ENCODE peak calls at places on chromosomes 11 and 22, in eight cellular contexts. One of them, this sample, is unnamed.

GRCh38 chr11:46564459-46564858 is 29.4 kb downstream of the AMBRA1 start:
- DNase-seq in heart right ventricle: no peak
- DNase-seq in tibial nerve: no peak
- DNase-seq in fibroblast of the aortic adventitia: peak; percentile 49
- DNase-seq in lower lobe of right lung: no peak
- DNase-seq in endothelial cell: no peak
- DNase-seq in right lobe of liver: no peak
- DNase-seq in GM20000: no peak
- DNase-seq in this sample: no peak

GRCh38 chr11:2775083-2775625 is 75.4 kb upstream of the KCNQ1OT1 start:
- DNase-seq in heart right ventricle: peak; percentile 1
- DNase-seq in endothelial cell: peak; percentile 2
- DNase-seq in right lobe of liver: peak; percentile 54
- DNase-seq in fibroblast of the aortic adventitia: no peak
- DNase-seq in tibial nerve: peak; percentile 6
- DNase-seq in GM20000: no peak
- DNase-seq in lower lobe of right lung: peak; percentile 32
- DNase-seq in this sample: no peak

GRCh38 chr11:16191212-16191851 is 165.0 kb downstream of the SOX6 start:
- DNase-seq in GM20000: peak; percentile 6
- DNase-seq in endothelial cell: no peak
- DNase-seq in lower lobe of right lung: no peak
- DNase-seq in right lobe of liver: no peak
- DNase-seq in heart right ventricle: no peak
- DNase-seq in tibial nerve: no peak
- DNase-seq in fibroblast of the aortic adventitia: no peak
- DNase-seq in this sample: no peak

GRCh38 chr22:45906946-45907345 is 70.0 kb downstream of the WNT7B start:
- DNase-seq in GM20000: no peak
- DNase-seq in endothelial cell: no peak
- DNase-seq in right lobe of liver: no peak
- DNase-seq in tibial nerve: no peak
- DNase-seq in fibroblast of the aortic adventitia: no peak
- DNase-seq in lower lobe of right lung: no peak
- DNase-seq in heart right ventricle: no peak
- DNase-seq in this sample: no peak

GRCh38 chr22:50443801-50444625 is 30.8 kb downstream of the SBF1 start:
- DNase-seq in fibroblast of the aortic adventitia: no peak
- DNase-seq in heart right ventricle: no peak
- DNase-seq in lower lobe of right lung: no peak
- DNase-seq in right lobe of liver: no peak
- DNase-seq in tibial nerve: no peak
- DNase-seq in GM20000: no peak
- DNase-seq in endothelial cell: no peak
- DNase-seq in this sample: no peak

GRCh38 chr22:32844251-32844650 is 42.7 kb downstream of the TIMP3 start:
- DNase-seq in endothelial cell: no peak
- DNase-seq in heart right ventricle: no peak
- DNase-seq in tibial nerve: no peak
- DNase-seq in lower lobe of right lung: no peak
- DNase-seq in fibroblast of the aortic adventitia: no peak
- DNase-seq in right lobe of liver: no peak
- DNase-seq in GM20000: no peak
- DNase-seq in this sample: no peak

GRCh38 chr11:111521132-111521531 is 6.6 kb downstream of the HOATZ start:
- DNase-seq in endothelial cell: no peak
- DNase-seq in lower lobe of right lung: no peak
- DNase-seq in right lobe of liver: no peak
- DNase-seq in tibial nerve: no peak
- DNase-seq in heart right ventricle: no peak
- DNase-seq in fibroblast of the aortic adventitia: peak; percentile 31
- DNase-seq in GM20000: no peak
- DNase-seq in this sample: no peak

GRCh38 chr11:119684361-119685072 is 44.5 kb downstream of the NECTIN1 start:
- DNase-seq in heart right ventricle: no peak
- DNase-seq in fibroblast of the aortic adventitia: peak; percentile 45
- DNase-seq in endothelial cell: peak; percentile 46
- DNase-seq in GM20000: peak; percentile 50
- DNase-seq in right lobe of liver: no peak
- DNase-seq in lower lobe of right lung: no peak
- DNase-seq in tibial nerve: no peak
- DNase-seq in this sample: no peak

GRCh38 chr22:43465291-43466015 is 53.6 kb downstream of the MPPED1 start:
- DNase-seq in heart right ventricle: no peak
- DNase-seq in endothelial cell: no peak
- DNase-seq in GM20000: no peak
- DNase-seq in right lobe of liver: no peak
- DNase-seq in tibial nerve: no peak
- DNase-seq in fibroblast of the aortic adventitia: no peak
- DNase-seq in lower lobe of right lung: no peak
- DNase-seq in this sample: no peak

GRCh38 chr22:32326647-32327046 is 31.0 kb upstream of the RFPL3 start:
- DNase-seq in right lobe of liver: no peak
- DNase-seq in GM20000: no peak
- DNase-seq in lower lobe of right lung: no peak
- DNase-seq in tibial nerve: no peak
- DNase-seq in endothelial cell: no peak
- DNase-seq in heart right ventricle: no peak
- DNase-seq in fibroblast of the aortic adventitia: no peak
- DNase-seq in this sample: no peak

GRCh38 chr11:95556342-95557151 is 233.0 kb downstream of the FAM76B start:
- DNase-seq in right lobe of liver: no peak
- DNase-seq in fibroblast of the aortic adventitia: peak; percentile 82
- DNase-seq in tibial nerve: no peak
- DNase-seq in endothelial cell: no peak
- DNase-seq in lower lobe of right lung: no peak
- DNase-seq in heart right ventricle: no peak
- DNase-seq in GM20000: peak; percentile 32
- DNase-seq in this sample: peak; percentile 70

GRCh38 chr11:61429346-61429690 is 457 bp downstream of the CPSF7 start:
- DNase-seq in GM20000: peak; percentile 86
- DNase-seq in right lobe of liver: no peak
- DNase-seq in endothelial cell: peak; percentile 90
- DNase-seq in lower lobe of right lung: no peak
- DNase-seq in heart right ventricle: peak; percentile 56
- DNase-seq in fibroblast of the aortic adventitia: peak; percentile 52
- DNase-seq in tibial nerve: no peak
- DNase-seq in this sample: peak; percentile 22

GRCh38 chr11:57779275-57779674 is 17.7 kb downstream of the CTNND1 start:
- DNase-seq in fibroblast of the aortic adventitia: peak; percentile 78
- DNase-seq in heart right ventricle: peak; percentile 41
- DNase-seq in endothelial cell: no peak
- DNase-seq in right lobe of liver: no peak
- DNase-seq in GM20000: no peak
- DNase-seq in tibial nerve: no peak
- DNase-seq in lower lobe of right lung: no peak
- DNase-seq in this sample: peak; percentile 30

GRCh38 chr11:126268708-126269579 is at the start of the genes FOXRED1 and SRPRA:
- DNase-seq in fibroblast of the aortic adventitia: peak; percentile 98
- DNase-seq in endothelial cell: peak; percentile 100
- DNase-seq in heart right ventricle: peak; percentile 100
- DNase-seq in right lobe of liver: peak; percentile 100
- DNase-seq in tibial nerve: peak; percentile 99
- DNase-seq in GM20000: peak; percentile 99
- DNase-seq in lower lobe of right lung: peak; percentile 100
- DNase-seq in this sample: peak; percentile 97

GRCh38 chr11:126150256-126150655 is 61.2 kb downstream of the RPUSD4 start:
- DNase-seq in lower lobe of right lung: no peak
- DNase-seq in right lobe of liver: peak; percentile 22
- DNase-seq in heart right ventricle: no peak
- DNase-seq in fibroblast of the aortic adventitia: no peak
- DNase-seq in tibial nerve: no peak
- DNase-seq in endothelial cell: no peak
- DNase-seq in GM20000: no peak
- DNase-seq in this sample: no peak

GRCh38 chr22:39656495-39657490 is 86.2 kb downstream of the CACNA1I start:
- DNase-seq in right lobe of liver: no peak
- DNase-seq in GM20000: no peak
- DNase-seq in lower lobe of right lung: no peak
- DNase-seq in fibroblast of the aortic adventitia: no peak
- DNase-seq in tibial nerve: no peak
- DNase-seq in heart right ventricle: no peak
- DNase-seq in endothelial cell: no peak
- DNase-seq in this sample: no peak

GRCh38 chr11:15810079-15810478 is 546.3 kb downstream of the SOX6 start:
- DNase-seq in right lobe of liver: no peak
- DNase-seq in endothelial cell: no peak
- DNase-seq in lower lobe of right lung: no peak
- DNase-seq in heart right ventricle: no peak
- DNase-seq in fibroblast of the aortic adventitia: no peak
- DNase-seq in GM20000: no peak
- DNase-seq in tibial nerve: no peak
- DNase-seq in this sample: no peak

GRCh38 chr11:76701701-76702100 is 31.2 kb upstream of the LRRC32 start:
- DNase-seq in tibial nerve: no peak
- DNase-seq in right lobe of liver: no peak
- DNase-seq in lower lobe of right lung: no peak
- DNase-seq in endothelial cell: no peak
- DNase-seq in heart right ventricle: no peak
- DNase-seq in GM20000: no peak
- DNase-seq in fibroblast of the aortic adventitia: peak; percentile 59
- DNase-seq in this sample: peak; percentile 10

GRCh38 chr11:128607819-128608218 is 20.5 kb upstream of the ETS1 start:
- DNase-seq in lower lobe of right lung: no peak
- DNase-seq in fibroblast of the aortic adventitia: no peak
- DNase-seq in right lobe of liver: no peak
- DNase-seq in GM20000: no peak
- DNase-seq in heart right ventricle: no peak
- DNase-seq in tibial nerve: no peak
- DNase-seq in endothelial cell: no peak
- DNase-seq in this sample: no peak

GRCh38 chr22:34429314-34429713 is 509.0 kb upstream of the LARGE1 start:
- DNase-seq in right lobe of liver: no peak
- DNase-seq in lower lobe of right lung: no peak
- DNase-seq in heart right ventricle: no peak
- DNase-seq in GM20000: no peak
- DNase-seq in tibial nerve: no peak
- DNase-seq in endothelial cell: no peak
- DNase-seq in fibroblast of the aortic adventitia: no peak
- DNase-seq in this sample: no peak

GRCh38 chr11:105811242-105811641 is 201.4 kb downstream of the GRIA4 start:
- DNase-seq in right lobe of liver: no peak
- DNase-seq in endothelial cell: no peak
- DNase-seq in lower lobe of right lung: no peak
- DNase-seq in heart right ventricle: no peak
- DNase-seq in fibroblast of the aortic adventitia: no peak
- DNase-seq in GM20000: no peak
- DNase-seq in tibial nerve: no peak
- DNase-seq in this sample: no peak

GRCh38 chr11:72002841-72003775 is 4.4 kb downstream of the IL18BP start:
- DNase-seq in GM20000: no peak
- DNase-seq in endothelial cell: no peak
- DNase-seq in fibroblast of the aortic adventitia: no peak
- DNase-seq in right lobe of liver: no peak
- DNase-seq in lower lobe of right lung: no peak
- DNase-seq in heart right ventricle: no peak
- DNase-seq in tibial nerve: no peak
- DNase-seq in this sample: no peak

GRCh38 chr22:23023294-23023693 is 47.0 kb upstream of the GNAZ start:
- DNase-seq in tibial nerve: no peak
- DNase-seq in fibroblast of the aortic adventitia: no peak
- DNase-seq in heart right ventricle: no peak
- DNase-seq in lower lobe of right lung: no peak
- DNase-seq in endothelial cell: no peak
- DNase-seq in right lobe of liver: no peak
- DNase-seq in GM20000: no peak
- DNase-seq in this sample: no peak

GRCh38 chr11:123904932-123905331 is 3.0 kb downstream of the OR8D4 start:
- DNase-seq in tibial nerve: no peak
- DNase-seq in right lobe of liver: no peak
- DNase-seq in endothelial cell: no peak
- DNase-seq in lower lobe of right lung: no peak
- DNase-seq in fibroblast of the aortic adventitia: no peak
- DNase-seq in GM20000: no peak
- DNase-seq in heart right ventricle: no peak
- DNase-seq in this sample: no peak
- TF ChIP-seq CTCF in tibial nerve: no peak
- TF ChIP-seq CTCF in right lobe of liver: no peak
- TF ChIP-seq CTCF in endothelial cell: no peak
- TF ChIP-seq CTCF in lower lobe of right lung: no peak
- TF ChIP-seq CTCF in fibroblast of the aortic adventitia: no peak
- TF ChIP-seq CTCF in GM20000: no peak
- TF ChIP-seq CTCF in heart right ventricle: no peak
- TF ChIP-seq CTCF in this sample: no peak

GRCh38 chr11:30617762-30618161 is 31.6 kb upstream of the MPPED2 start:
- DNase-seq in right lobe of liver: no peak
- DNase-seq in fibroblast of the aortic adventitia: no peak
- DNase-seq in tibial nerve: no peak
- DNase-seq in heart right ventricle: no peak
- DNase-seq in endothelial cell: no peak
- DNase-seq in lower lobe of right lung: no peak
- DNase-seq in GM20000: no peak
- DNase-seq in this sample: no peak
- TF ChIP-seq CTCF in right lobe of liver: no peak
- TF ChIP-seq CTCF in fibroblast of the aortic adventitia: no peak
- TF ChIP-seq CTCF in tibial nerve: no peak
- TF ChIP-seq CTCF in heart right ventricle: no peak
- TF ChIP-seq CTCF in endothelial cell: peak; percentile 35
- TF ChIP-seq CTCF in lower lobe of right lung: no peak
- TF ChIP-seq CTCF in GM20000: no peak
- TF ChIP-seq CTCF in this sample: no peak

GRCh38 chr11:117809236-117810055 is 12.4 kb upstream of the DSCAML1 start:
- DNase-seq in right lobe of liver: peak; percentile 66
- DNase-seq in heart right ventricle: peak; percentile 80
- DNase-seq in lower lobe of right lung: peak; percentile 81
- DNase-seq in tibial nerve: peak; percentile 53
- DNase-seq in endothelial cell: peak; percentile 78
- DNase-seq in GM20000: peak; percentile 59
- DNase-seq in fibroblast of the aortic adventitia: peak; percentile 25
- DNase-seq in this sample: no peak
- TF ChIP-seq CTCF in right lobe of liver: no peak
- TF ChIP-seq CTCF in heart right ventricle: peak; percentile 74
- TF ChIP-seq CTCF in lower lobe of right lung: peak; percentile 52
- TF ChIP-seq CTCF in tibial nerve: peak; percentile 37
- TF ChIP-seq CTCF in endothelial cell: no peak
- TF ChIP-seq CTCF in GM20000: peak; percentile 39
- TF ChIP-seq CTCF in fibroblast of the aortic adventitia: peak; percentile 45
- TF ChIP-seq CTCF in this sample: peak; percentile 41

DNA sequence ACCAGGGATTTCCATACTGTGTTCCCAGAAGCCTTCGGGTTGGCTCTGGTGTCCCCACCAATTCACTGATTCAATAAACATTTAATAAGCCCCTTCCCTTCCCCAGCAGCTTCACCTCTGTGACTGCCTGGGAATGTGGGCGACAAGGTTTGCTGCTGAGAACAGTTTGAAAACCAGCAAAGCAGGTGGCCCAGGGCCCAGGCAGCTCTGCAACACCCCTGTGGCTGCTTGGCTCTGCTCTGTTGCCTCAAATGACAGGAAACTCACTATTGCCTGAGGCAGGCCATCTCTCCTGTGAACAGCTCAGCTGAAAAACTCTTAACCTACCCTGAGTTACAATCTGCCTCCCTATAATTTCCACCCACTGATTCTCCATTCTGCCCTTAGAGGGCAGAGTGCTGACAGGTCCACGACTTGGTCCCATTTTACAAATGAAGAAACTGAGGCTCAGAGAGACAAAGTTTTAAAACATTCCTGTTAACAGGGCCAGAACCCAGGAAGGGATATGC is 10.5 kb downstream of the ADORA2A start:
- DNase-seq in tibial nerve: no peak
- DNase-seq in right lobe of liver: no peak
- DNase-seq in GM20000: peak; percentile 78
- DNase-seq in fibroblast of the aortic adventitia: peak; percentile 11
- DNase-seq in lower lobe of right lung: no peak
- DNase-seq in endothelial cell: no peak
- DNase-seq in heart right ventricle: no peak
- DNase-seq in this sample: no peak
- TF ChIP-seq CTCF in tibial nerve: no peak
- TF ChIP-seq CTCF in right lobe of liver: no peak
- TF ChIP-seq CTCF in GM20000: peak; percentile 34
- TF ChIP-seq CTCF in fibroblast of the aortic adventitia: peak; percentile 27
- TF ChIP-seq CTCF in lower lobe of right lung: no peak
- TF ChIP-seq CTCF in endothelial cell: no peak
- TF ChIP-seq CTCF in heart right ventricle: no peak
- TF ChIP-seq CTCF in this sample: no peak

This sample was measured in AG09319.